ENCODE peak calls at places on chromosomes 6 and 20, in five cellular contexts. F is glutamatergic neuron, P is heart left ventricle, Y is GM10248, H is dorsolateral prefrontal cortex. T is an unnamed sample.

GRCh38 chr6:37324131-37325033 is 29.4 kb upstream of the RNF8 start:
- DNase-seq in F (no peak), P (no peak), Y (no peak), H (no peak), T (no peak)

GRCh38 chr6:30883743-30884520 is at the start of gene DDR1:
- DNase-seq in F (peak; percentile 63), P (peak; percentile 87), Y (peak; percentile 84), H (peak; percentile 78), T (peak; percentile 78)

GRCh38 chr6:167856474-167856873 is 29.8 kb downstream of the AFDN start:
- DNase-seq in F (no peak), P (no peak), Y (no peak), H (no peak), T (no peak)

GRCh38 chr6:145813285-145814034 is 1.1 kb downstream of the FBXO30 start:
- DNase-seq in F (no peak), P (no peak), Y (no peak), H (no peak), T (no peak)

GRCh38 chr6:43963203-43963602 is 164.0 kb downstream of the MRPL14 start:
- DNase-seq in F (no peak), P (no peak), Y (no peak), H (no peak), T (no peak)

GRCh38 chr20:43507150-43508080 is at the start of gene L3MBTL1:
- DNase-seq in F (peak; percentile 73), P (peak; percentile 77), Y (peak; percentile 65), H (peak; percentile 49), T (peak; percentile 77)

GRCh38 chr6:158015188-158015506 is 33.5 kb downstream of the SYNJ2 start:
- DNase-seq in F (no peak), P (no peak), Y (no peak), H (no peak), T (no peak)

GRCh38 chr20:15076785-15077184 is 739.4 kb upstream of the FLRT3 start:
- DNase-seq in F (no peak), P (no peak), Y (no peak), H (no peak), T (no peak)

GRCh38 chr6:113644861-113645575 is 212.1 kb upstream of the MARCKS start:
- DNase-seq in F (no peak), P (no peak), Y (no peak), H (no peak), T (no peak)

GRCh38 chr6:1407499-1407990 is 18.2 kb downstream of the FOXF2 start:
- DNase-seq in F (no peak), P (peak; percentile 21), Y (no peak), H (no peak), T (no peak)

GRCh38 chr6:163823577-163823976 is 409.1 kb downstream of the QKI start:
- DNase-seq in F (no peak), P (no peak), Y (no peak), H (no peak), T (no peak)

GRCh38 chr6:3882865-3883264 is 33.7 kb downstream of the FAM50B start:
- DNase-seq in F (no peak), P (no peak), Y (no peak), H (no peak), T (no peak)

GRCh38 chr6:90284236-90284744 is 12.4 kb downstream of the BACH2 start:
- DNase-seq in F (no peak), P (no peak), Y (no peak), H (no peak), T (no peak)

GRCh38 chr6:141301779-141302178 is 830.9 kb upstream of the GJE1 start:
- DNase-seq in F (no peak), P (no peak), Y (no peak), H (no peak), T (no peak)

GRCh38 chr20:50126662-50127061 is 13.7 kb upstream of the UBE2V1 start:
- DNase-seq in F (no peak), P (no peak), Y (no peak), H (no peak), T (no peak)

GRCh38 chr6:14758421-14759043 is 487.3 kb upstream of the JARID2 start:
- DNase-seq in F (no peak), P (no peak), Y (no peak), H (no peak), T (no peak)

GRCh38 chr20:56373942-56374341 is 15.2 kb downstream of the FAM210B start:
- DNase-seq in F (no peak), P (no peak), Y (no peak), H (no peak), T (no peak)

GRCh38 chr20:58321205-58321604 is 11.7 kb downstream of the RAB22A start:
- DNase-seq in F (no peak), P (no peak), Y (no peak), H (no peak), T (no peak)

GRCh38 chr6:89411269-89412070 is 603 bp downstream of the RRAGD start:
- DNase-seq in F (peak; percentile 77), P (peak; percentile 72), Y (peak; percentile 61), H (peak; percentile 40), T (no peak)

GRCh38 chr6:165272585-165272984 is 36.8 kb downstream of the C6orf118 start:
- DNase-seq in F (no peak), P (no peak), Y (no peak), H (no peak), T (no peak)

DNA sequence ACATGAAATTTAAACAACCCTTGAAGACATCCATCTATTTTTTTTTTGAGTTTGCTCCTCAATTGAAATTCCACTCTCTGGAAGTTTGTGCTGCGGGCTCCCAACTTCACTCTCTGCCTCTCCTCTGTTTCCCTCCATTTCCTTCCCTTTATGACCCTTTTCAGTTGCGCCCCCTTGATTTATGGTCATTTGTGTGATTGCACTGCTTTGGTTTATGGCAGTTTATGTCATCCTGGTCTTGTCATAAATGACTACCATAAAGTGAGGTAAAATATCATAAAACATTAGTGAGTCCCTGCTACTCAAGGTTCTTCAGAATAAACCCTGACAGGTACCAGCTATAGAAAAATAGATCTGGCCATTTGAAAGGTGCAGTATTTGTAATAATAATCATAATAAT is 348.3 kb upstream of the ZFP64 start:
- DNase-seq in F (no peak), P (no peak), Y (no peak), H (no peak), T (no peak)
- TF ChIP-seq CTCF in F (no peak), P (no peak), Y (no peak), H (no peak), T (peak; percentile 13)

DNA sequence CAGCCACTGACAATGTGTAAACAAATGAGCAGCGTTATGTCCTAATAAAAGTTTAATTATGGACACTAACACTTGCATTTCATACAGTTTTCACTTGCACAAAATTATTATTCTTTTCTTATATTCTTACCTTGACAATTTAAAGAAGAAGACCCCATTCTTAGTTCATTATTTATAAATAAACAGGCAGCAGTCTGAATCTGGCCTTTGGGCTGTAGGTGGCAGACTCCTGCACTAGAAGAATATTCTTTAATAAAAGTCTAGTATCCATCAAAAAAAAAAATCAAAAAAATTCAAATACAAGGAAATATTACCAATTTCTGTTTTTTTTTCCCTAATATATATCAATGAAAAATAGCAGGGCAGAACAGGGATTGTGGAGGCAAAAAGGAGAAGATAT is 24.8 kb downstream of the PTCHD4 start:
- DNase-seq in F (no peak), P (no peak), Y (no peak), H (no peak), T (no peak)
- TF ChIP-seq CTCF in F (no peak), P (no peak), Y (no peak), H (no peak), T (no peak)

GRCh38 chr6:22145294-22145693 is 151.5 kb downstream of the PRL start:
- DNase-seq in F (no peak), P (no peak), Y (no peak), H (no peak), T (no peak)

GRCh38 chr6:22147469-22147815 is 149.4 kb downstream of the PRL start:
- DNase-seq in F (no peak), P (no peak), Y (no peak), H (no peak), T (no peak)

GRCh38 chr6:22146581-22147468 is 150.0 kb downstream of the PRL start:
- DNase-seq in F (peak; percentile 44), P (peak; percentile 62), Y (no peak), H (peak; percentile 59), T (no peak)

GRCh38 chr6:22147983-22148797 is 148.6 kb downstream of the PRL start:
- DNase-seq in F (no peak), P (no peak), Y (no peak), H (no peak), T (no peak)

GRCh38 chr6:22145823-22146379 is 150.9 kb downstream of the PRL start:
- DNase-seq in F (no peak), P (no peak), Y (no peak), H (peak; percentile 87), T (no peak)
- TF ChIP-seq CTCF in F (no peak), P (no peak), Y (no peak), H (peak; percentile 43), T (peak; percentile 13)

DNA sequence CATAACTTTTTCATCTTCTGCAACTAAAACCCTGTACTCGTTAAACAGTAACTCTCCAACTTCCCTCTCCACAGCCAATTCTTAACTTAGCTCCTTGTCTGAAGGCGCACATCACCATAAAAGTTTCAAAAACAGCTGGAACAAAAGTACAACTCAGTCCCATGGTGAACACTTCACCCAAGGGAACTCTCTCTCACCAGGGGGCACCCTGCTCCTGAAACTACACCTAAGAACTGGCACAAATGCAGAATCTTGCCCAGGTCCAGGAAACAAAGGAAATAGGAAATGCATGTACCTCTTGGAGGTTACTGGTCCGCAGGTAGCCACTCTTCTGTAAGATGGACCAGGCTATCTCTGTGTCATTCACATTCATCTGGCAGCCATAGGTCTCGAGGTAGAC is 6.6 kb downstream of the CDK5RAP1 start:
- DNase-seq in F (no peak), P (no peak), Y (no peak), H (no peak), T (no peak)
- TF ChIP-seq CTCF in F (no peak), P (no peak), Y (peak; percentile 4), H (no peak), T (peak; percentile 8)

DNA sequence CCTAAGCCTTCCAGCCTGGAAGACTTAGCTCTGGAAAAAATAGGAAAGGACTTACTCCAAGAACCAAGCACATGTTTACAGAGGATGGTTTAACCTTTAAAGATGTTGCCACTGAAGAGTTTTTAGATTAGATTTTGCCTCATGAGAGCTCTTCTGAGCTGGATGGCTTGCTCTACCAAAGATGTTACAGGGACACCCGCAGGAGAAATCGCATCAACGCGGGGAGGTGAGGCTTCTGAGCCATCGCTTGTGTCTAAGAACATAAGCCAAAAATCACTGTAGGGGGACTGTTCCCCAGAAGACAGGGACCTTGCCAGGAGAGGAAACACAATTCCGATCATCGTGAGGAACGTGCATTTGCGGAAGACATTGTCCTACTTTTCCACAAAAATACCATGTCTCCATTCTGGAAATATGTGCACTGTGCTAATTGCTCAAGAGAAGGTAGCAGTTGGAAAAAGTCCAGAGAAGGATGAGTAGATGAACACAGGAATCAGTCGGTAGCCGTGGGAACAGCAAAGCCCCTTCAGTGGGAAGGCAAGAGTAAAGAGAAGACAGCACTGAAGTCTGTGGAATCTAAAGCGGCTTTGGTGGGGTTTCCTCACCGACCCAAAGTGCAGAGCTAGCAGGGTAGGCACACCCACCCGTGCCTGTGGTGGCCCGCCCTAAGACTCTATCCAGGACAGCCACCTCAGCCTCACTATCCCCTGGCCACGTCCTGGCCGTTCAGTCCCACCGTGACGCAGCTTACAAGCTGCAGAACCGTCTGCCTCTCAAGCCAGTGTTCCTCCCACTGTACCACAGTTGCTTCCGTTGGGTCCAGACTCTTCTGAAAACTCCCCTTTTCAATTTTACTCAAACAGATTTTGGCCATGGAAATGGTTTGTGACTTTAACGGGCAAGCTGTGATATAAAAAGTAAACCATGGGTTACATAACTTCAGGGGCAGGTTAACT is 334.8 kb downstream of the NRN1 start:
- DNase-seq in F (no peak), P (no peak), Y (no peak), H (no peak), T (no peak)
- TF ChIP-seq CTCF in F (no peak), P (no peak), Y (no peak), H (no peak), T (no peak)

T was measured in D721Med.